ENCODE peak calls at places on chromosomes 2 and 18, in seven cellular contexts. H is fibroblast of the aortic adventitia, I is T-cell, C is cerebellar cortex, N is LoVo, B is lung microvascular endothelial cell, R is frontal cortex. U is an unnamed sample.

GRCh38 chr2:144975881-144976280 is 456.0 kb upstream of the ZEB2 start:
- DNase-seq in H (no peak), I (no peak), C (no peak), N (no peak), B (no peak), R (peak; percentile 17), U (no peak)

GRCh38 chr2:175690113-175690716 is 311.9 kb downstream of the LNPK start:
- DNase-seq in H (peak; percentile 86), I (no peak), C (peak; percentile 66), N (peak; percentile 62), B (peak; percentile 77), R (peak; percentile 18), U (peak; percentile 75)

GRCh38 chr18:3816601-3817363 is 366.8 kb downstream of the TGIF1 start:
- DNase-seq in H (peak; percentile 98), I (no peak), C (no peak), N (peak; percentile 82), B (peak; percentile 76), R (no peak), U (no peak)

GRCh38 chr2:195404650-195405049 is 252.4 kb upstream of the SLC39A10 start:
- DNase-seq in H (peak; percentile 24), I (no peak), C (no peak), N (no peak), B (no peak), R (no peak), U (peak; percentile 21)

GRCh38 chr18:60060026-60060425 is 160.2 kb downstream of the PMAIP1 start:
- DNase-seq in H (no peak), I (no peak), C (no peak), N (no peak), B (no peak), R (no peak), U (no peak)

GRCh38 chr2:221791840-221792239 is 219.7 kb upstream of the EPHA4 start:
- DNase-seq in H (no peak), I (no peak), C (no peak), N (no peak), B (peak; percentile 48), R (no peak), U (no peak)

GRCh38 chr2:3222636-3223035 is 155.0 kb downstream of the EIPR1 start:
- DNase-seq in H (no peak), I (peak; percentile 37), C (no peak), N (no peak), B (peak; percentile 23), R (no peak), U (no peak)

GRCh38 chr18:3498705-3499451 is 48.9 kb downstream of the TGIF1 start:
- DNase-seq in H (peak; percentile 34), I (no peak), C (no peak), N (no peak), B (peak; percentile 55), R (peak; percentile 47), U (peak; percentile 81)

GRCh38 chr18:47417807-47418206 is 166.3 kb upstream of the SKOR2 start:
- DNase-seq in H (peak; percentile 13), I (no peak), C (no peak), N (no peak), B (peak; percentile 20), R (no peak), U (no peak)

GRCh38 chr18:70781860-70782453 is 493.1 kb downstream of the SOCS6 start:
- DNase-seq in H (peak; percentile 60), I (peak; percentile 21), C (peak; percentile 73), N (peak; percentile 22), B (peak; percentile 8), R (peak; percentile 33), U (peak; percentile 49)

GRCh38 chr2:205685314-205686230 is 3.3 kb downstream of the NRP2 start:
- DNase-seq in H (peak; percentile 45), I (no peak), C (no peak), N (peak; percentile 76), B (peak; percentile 66), R (peak; percentile 51), U (peak; percentile 85)

GRCh38 chr18:74768096-74768495 is 170.4 kb downstream of the ZNF407 start:
- DNase-seq in H (no peak), I (no peak), C (no peak), N (no peak), B (no peak), R (no peak), U (no peak)

GRCh38 chr2:86000131-86000937 is 105.4 kb downstream of the POLR1A start:
- DNase-seq in H (peak; percentile 82), I (no peak), C (no peak), N (no peak), B (peak; percentile 56), R (no peak), U (no peak)